ENCODE peak calls at places on chromosomes 13 and 19, in five cellular contexts. Y is IMR-90, B is A549, A is K562, T is HepG2. Z is an unnamed sample.

GRCh38 chr13:20814224-20814910 is 40.6 kb upstream of the EEF1AKMT1 start:
- DNase-seq in A (no peak), B (peak; percentile 18), Y (peak; percentile 96), T (no peak), Z (no peak)

GRCh38 chr19:11010041-11010440 is 49.2 kb downstream of the SMARCA4 start:
- DNase-seq in B (no peak), T (no peak), Y (no peak), A (no peak), Z (no peak)

GRCh38 chr13:52405767-52406494 is at the start of gene THSD1:
- DNase-seq in Y (peak; percentile 41), T (no peak), A (no peak), B (peak; percentile 40), Z (peak; percentile 65)

GRCh38 chr19:611506-611869 is 21.8 kb downstream of the HCN2 start:
- DNase-seq in A (no peak), T (no peak), Y (peak; percentile 96), B (no peak), Z (no peak)

GRCh38 chr13:40514797-40515196 is 151.6 kb downstream of the FOXO1 start:
- DNase-seq in T (no peak), A (no peak), Y (no peak), B (no peak), Z (no peak)

GRCh38 chr13:74556002-74556551 is 421.9 kb upstream of the KLF12 start:
- DNase-seq in Y (no peak), A (no peak), T (no peak), B (no peak), Z (no peak)

GRCh38 chr13:53272873-53273272 is 244.3 kb downstream of the OLFM4 start:
- DNase-seq in Y (no peak), T (no peak), B (no peak), A (no peak), Z (no peak)

GRCh38 chr19:8161135-8161646 is 11.8 kb upstream of the FBN3 start:
- DNase-seq in B (no peak), T (peak; percentile 65), A (peak; percentile 81), Y (no peak), Z (no peak)

GRCh38 chr13:52348081-52348480 is 57.9 kb downstream of the THSD1 start:
- DNase-seq in T (no peak), B (no peak), Y (peak; percentile 88), A (no peak), Z (no peak)

GRCh38 chr19:35468637-35469036 is 20.6 kb downstream of the FFAR2 start:
- DNase-seq in B (peak; percentile 82), A (peak; percentile 47), Y (no peak), T (peak; percentile 54), Z (no peak)

GRCh38 chr13:49954674-49955455 is 18.7 kb upstream of the SPRYD7 start:
- DNase-seq in B (no peak), Y (peak; percentile 28), T (no peak), A (no peak), Z (no peak)

GRCh38 chr13:31090921-31091624 is 70.6 kb downstream of the HSPH1 start:
- DNase-seq in A (no peak), B (no peak), T (no peak), Y (peak; percentile 25), Z (no peak)

GRCh38 chr13:110560606-110561334 is 752 bp downstream of the RAB20 start:
- DNase-seq in Y (no peak), A (peak; percentile 35), B (no peak), T (peak; percentile 49), Z (no peak)

GRCh38 chr19:8609210-8610040 is 1.1 kb downstream of the ADAMTS10 start:
- DNase-seq in B (peak; percentile 44), Y (peak; percentile 60), T (peak; percentile 32), A (peak; percentile 42), Z (peak; percentile 82)

GRCh38 chr13:44012910-44013309 is 133.2 kb downstream of the LACC1 start:
- DNase-seq in T (no peak), Y (no peak), A (no peak), B (no peak), Z (no peak)

GRCh38 chr19:15623711-15624318 is 8.8 kb downstream of the CYP4F8 start:
- DNase-seq in B (no peak), Y (no peak), A (peak; percentile 31), T (no peak), Z (no peak)

GRCh38 chr13:24617394-24618218 is 62.6 kb upstream of the ATP12A start:
- DNase-seq in A (no peak), B (no peak), Y (no peak), T (no peak), Z (no peak)

GRCh38 chr13:25347156-25347555 is 24.6 kb upstream of the ATP8A2 start:
- DNase-seq in A (no peak), T (no peak), Y (no peak), B (no peak), Z (no peak)

GRCh38 chr13:88622362-88622973 is 951.3 kb downstream of the SLITRK5 start:
- DNase-seq in Y (no peak), B (no peak), A (no peak), T (no peak), Z (no peak)
- TF ChIP-seq MAFK in Y (no peak), B (no peak), A (no peak), T (no peak), Z (no peak)

GRCh38 chr19:6011206-6011605 is 33.3 kb upstream of the RANBP3 start:
- DNase-seq in T (no peak), B (no peak), Y (no peak), A (no peak), Z (no peak)
- TF ChIP-seq MAFK in T (no peak), B (no peak), Y (no peak), A (no peak), Z (no peak)

GRCh38 chr13:79667771-79668170 is 186.8 kb downstream of the NDFIP2 start:
- DNase-seq in B (no peak), A (no peak), Y (no peak), T (no peak), Z (no peak)

GRCh38 chr13:79663977-79664636 is 183.2 kb downstream of the NDFIP2 start:
- DNase-seq in A (no peak), Y (no peak), B (no peak), T (no peak), Z (no peak)

GRCh38 chr13:79671420-79671819 is 190.5 kb downstream of the NDFIP2 start:
- DNase-seq in T (no peak), A (no peak), B (no peak), Y (no peak), Z (no peak)

GRCh38 chr13:79663420-79663819 is 182.5 kb downstream of the NDFIP2 start:
- DNase-seq in Y (no peak), A (no peak), B (no peak), T (no peak), Z (no peak)

DNA sequence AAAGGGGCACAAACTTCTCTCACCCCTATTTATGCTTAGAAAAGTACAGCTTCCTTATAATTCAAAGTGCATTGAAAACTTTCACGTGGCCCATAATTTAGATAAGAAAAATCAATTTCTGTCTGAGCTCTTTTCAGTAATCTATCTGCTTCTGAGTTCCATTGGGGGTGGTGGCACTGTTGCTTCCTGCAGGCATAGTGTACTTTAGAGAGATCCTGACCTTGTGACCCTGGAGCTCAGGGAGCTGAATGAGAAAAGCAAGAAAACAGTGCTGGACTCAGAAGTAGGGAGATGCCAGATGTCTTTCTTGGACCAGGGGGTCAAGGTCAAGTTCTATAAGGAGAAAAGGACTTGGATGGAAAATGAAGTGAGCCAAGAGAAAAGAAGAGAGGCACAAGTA is 187.4 kb downstream of the NDFIP2 start:
- DNase-seq in A (no peak), Y (no peak), B (no peak), T (no peak), Z (no peak)
- TF ChIP-seq MAFK in A (no peak), Y (no peak), B (no peak), T (no peak), Z (no peak)

GRCh38 chr19:31693870-31694269 is 344.6 kb upstream of the TSHZ3 start:
- DNase-seq in T (no peak), Y (no peak), B (no peak), A (no peak), Z (no peak)
- TF ChIP-seq MAFK in T (no peak), Y (no peak), B (no peak), A (no peak), Z (no peak)

GRCh38 chr13:29817604-29818378 is 32.6 kb downstream of the UBL3 start:
- DNase-seq in Y (peak; percentile 23), T (no peak), A (no peak), B (no peak), Z (no peak)
- TF ChIP-seq MAFK in Y (no peak), T (no peak), A (no peak), B (no peak), Z (no peak)

DNA sequence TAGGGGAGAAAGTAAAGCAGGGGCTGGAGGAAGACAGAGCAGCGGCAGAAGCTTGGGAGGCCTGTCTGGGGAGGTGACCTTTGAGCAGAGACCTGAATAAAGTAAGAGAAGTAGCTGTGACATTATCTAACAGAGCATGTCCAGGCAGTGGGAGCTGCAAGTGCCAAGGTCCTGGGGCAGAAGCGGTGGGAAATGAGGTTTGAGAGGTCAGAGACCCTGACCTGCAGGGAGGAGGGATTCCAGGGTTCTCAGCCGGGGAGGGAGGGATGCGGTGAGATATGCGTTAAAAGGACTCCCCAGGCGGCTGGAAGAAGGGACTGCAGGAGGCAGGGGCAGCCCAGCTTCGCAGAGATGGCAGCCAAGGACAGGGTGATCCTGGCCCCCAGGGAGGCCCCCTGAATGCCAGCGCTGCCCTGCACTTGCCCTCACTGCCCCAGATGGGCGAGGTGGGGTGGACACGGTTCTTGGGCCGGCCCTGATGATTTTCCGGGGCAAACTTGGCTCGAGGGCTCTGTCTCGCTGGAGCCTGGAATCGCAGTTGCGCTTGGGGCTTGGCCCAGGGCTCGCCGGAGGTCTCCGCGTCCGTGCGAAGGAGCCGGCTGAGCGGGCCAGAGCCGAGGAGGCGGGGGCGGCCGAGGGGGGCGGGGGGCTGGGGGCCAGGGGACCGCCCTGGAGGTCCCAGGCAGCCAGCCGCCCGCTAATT is 3.2 kb downstream of the CRLF1 start:
- DNase-seq in Y (no peak), B (no peak), A (peak; percentile 67), T (no peak), Z (no peak)
- TF ChIP-seq MAFK in Y (no peak), B (no peak), A (no peak), T (no peak), Z (no peak)

DNA sequence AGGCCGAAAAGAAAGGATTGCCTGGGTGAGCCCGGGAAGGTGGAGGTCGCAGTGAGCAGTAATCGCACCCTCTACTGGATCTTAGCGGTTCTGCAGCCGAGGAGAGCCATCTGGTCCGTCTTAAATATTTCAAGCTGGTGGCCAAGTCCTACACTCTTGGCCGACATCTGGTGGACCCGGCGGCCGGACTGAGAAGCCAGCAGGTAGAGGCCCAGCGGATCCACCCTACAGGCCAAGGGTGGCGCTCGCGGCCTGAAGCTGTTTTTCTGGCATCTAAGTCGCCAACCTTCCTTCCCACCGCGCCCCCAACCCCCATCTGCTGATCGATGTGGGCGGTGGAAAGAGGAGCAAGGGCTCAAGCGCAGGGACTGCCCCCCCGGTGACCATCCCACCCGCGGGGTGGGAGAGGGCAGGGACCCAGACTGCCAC is 46.5 kb upstream of the ZNF730 start:
- DNase-seq in A (peak; percentile 31), B (no peak), Y (peak; percentile 15), T (no peak), Z (peak; percentile 60)
- TF ChIP-seq MAFK in A (no peak), B (no peak), Y (no peak), T (no peak), Z (no peak)

DNA sequence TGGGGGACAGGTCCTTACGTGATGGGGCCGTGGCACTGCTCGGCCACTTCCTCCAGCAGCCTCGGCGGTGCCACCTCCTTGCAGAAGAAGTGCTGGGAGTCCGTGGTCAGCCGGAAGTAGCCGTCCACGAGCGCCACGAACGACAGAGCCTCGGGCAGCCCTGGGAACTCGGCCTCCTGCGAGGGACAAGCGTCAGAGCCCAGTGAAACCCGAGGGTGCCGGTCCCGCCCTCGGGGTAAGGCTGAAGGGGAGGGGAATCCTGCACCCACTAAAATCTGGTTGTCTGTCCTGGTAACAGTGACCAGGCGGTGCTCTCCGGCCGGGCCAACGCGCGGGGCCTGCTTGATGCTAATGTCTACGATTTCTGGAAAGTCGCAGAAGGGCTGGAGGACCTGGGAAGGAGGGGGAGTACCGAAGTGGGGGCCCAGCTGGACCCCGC is 6.4 kb downstream of the JAK3 start:
- DNase-seq in T (no peak), Y (no peak), A (no peak), B (peak; percentile 74), Z (no peak)
- TF ChIP-seq MAFK in T (no peak), Y (no peak), A (no peak), B (no peak), Z (no peak)

Z was measured in H1.